ENCODE peak calls at places on chromosome 18, in nine cellular contexts. W is cardiac muscle cell, H is PC-9, Q is uterus, L is WERI-Rb-1, B is fibroblast of the aortic adventitia, U is thyroid gland, R is fibroblast of lung, N is mucosa of descending colon. D is an unnamed sample.

GRCh38 chr18:61972389-61973264 is 79.8 kb upstream of the RNF152 start:
- DNase-seq in L (no peak), N (no peak), W (no peak), B (no peak), R (no peak), Q (no peak), U (no peak), H (no peak), D (no peak)

GRCh38 chr18:58097127-58097906 is 53.3 kb downstream of the NEDD4L start:
- DNase-seq in B (peak), H (peak), N (no peak), W (peak), R (peak), L (no peak), Q (no peak), U (peak), D (no peak)

GRCh38 chr18:54222922-54223567 is 1.4 kb downstream of the MBD2 start:
- DNase-seq in Q (no peak), W (no peak), U (peak), N (no peak), B (peak), R (no peak), H (no peak), L (no peak), D (no peak)

GRCh38 chr18:48922801-48923730 is 27.7 kb downstream of the SMAD7 start:
- DNase-seq in B (peak), L (no peak), W (peak), R (peak), N (peak), Q (peak), U (no peak), H (no peak), D (peak)

GRCh38 chr18:53458944-53459580 is 765.4 kb downstream of the MBD2 start:
- DNase-seq in B (no peak), R (peak), H (no peak), W (peak), N (no peak), L (no peak), Q (no peak), U (peak), D (peak)

GRCh38 chr18:36419913-36420531 is 122.5 kb downstream of the FHOD3 start:
- DNase-seq in B (peak), U (no peak), L (no peak), Q (no peak), R (peak), W (no peak), H (no peak), N (no peak), D (no peak)

GRCh38 chr18:54232485-54233227 is 8.2 kb upstream of the MBD2 start:
- DNase-seq in W (peak), R (no peak), Q (no peak), H (no peak), N (no peak), B (no peak), L (no peak), U (no peak), D (no peak)

GRCh38 chr18:44777429-44778192 is 96.9 kb downstream of the SETBP1 start:
- DNase-seq in L (no peak), B (peak), Q (no peak), U (no peak), H (no peak), R (no peak), W (peak), N (no peak), D (no peak)

GRCh38 chr18:23793985-23794867 is 105.0 kb downstream of the LAMA3 start:
- DNase-seq in U (no peak), Q (no peak), R (no peak), N (no peak), L (no peak), H (no peak), B (no peak), W (no peak), D (no peak)

GRCh38 chr18:9449580-9449979 is 25.7 kb upstream of the RALBP1 start:
- DNase-seq in R (no peak), W (peak), U (no peak), Q (no peak), L (peak), H (no peak), B (no peak), N (no peak), D (peak)

GRCh38 chr18:31741096-31741735 is 19.5 kb downstream of the SLC25A52 start:
- DNase-seq in N (no peak), L (peak), H (no peak), R (peak), U (peak), Q (no peak), W (peak), B (peak), D (peak)

GRCh38 chr18:55582325-55582724 is 5.7 kb downstream of the TCF4 start:
- DNase-seq in N (no peak), R (peak), H (no peak), W (no peak), Q (no peak), B (no peak), L (no peak), U (peak), D (peak)

GRCh38 chr18:59649575-59649974 is 47.6 kb downstream of the CCBE1 start:
- DNase-seq in L (no peak), Q (no peak), H (no peak), B (no peak), R (peak), W (no peak), U (no peak), N (no peak), D (peak)

DNA sequence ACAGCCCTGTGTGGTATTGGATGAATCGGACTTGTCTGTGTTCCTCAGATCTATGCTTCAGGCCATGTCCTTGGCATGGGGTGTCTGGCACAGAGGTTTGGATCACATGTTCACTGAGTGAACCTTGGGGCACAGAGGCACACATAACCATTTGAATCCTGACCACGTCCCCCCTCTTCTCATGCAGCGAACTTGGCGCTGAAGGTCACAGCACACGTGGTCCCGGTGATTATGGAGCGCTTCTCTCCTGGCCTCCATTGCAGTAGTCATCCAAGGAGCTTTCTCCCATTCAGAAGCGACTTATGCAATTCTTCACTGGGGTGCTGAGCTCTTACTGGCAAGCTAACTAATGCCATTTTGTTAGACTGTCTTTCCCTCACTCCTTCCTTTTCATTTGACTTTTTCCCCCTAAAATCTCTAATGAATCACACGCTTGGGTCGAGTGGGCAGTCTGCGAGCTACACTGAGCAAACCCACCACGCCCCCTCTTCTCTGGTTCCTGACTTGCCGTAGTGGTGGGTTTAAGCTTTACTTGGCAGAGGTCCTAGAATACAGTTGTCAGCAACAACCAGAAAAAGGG is 59.4 kb downstream of the KCNG2 start:
- DNase-seq in L (peak), H (no peak), B (peak), R (peak), Q (no peak), W (peak), N (no peak), U (peak), D (peak)
- H3K4me3 ChIP-seq in L (no peak), H (no peak), B (no peak), R (no peak), Q (no peak), W (no peak), N (no peak), U (no peak), D (no peak)

DNA sequence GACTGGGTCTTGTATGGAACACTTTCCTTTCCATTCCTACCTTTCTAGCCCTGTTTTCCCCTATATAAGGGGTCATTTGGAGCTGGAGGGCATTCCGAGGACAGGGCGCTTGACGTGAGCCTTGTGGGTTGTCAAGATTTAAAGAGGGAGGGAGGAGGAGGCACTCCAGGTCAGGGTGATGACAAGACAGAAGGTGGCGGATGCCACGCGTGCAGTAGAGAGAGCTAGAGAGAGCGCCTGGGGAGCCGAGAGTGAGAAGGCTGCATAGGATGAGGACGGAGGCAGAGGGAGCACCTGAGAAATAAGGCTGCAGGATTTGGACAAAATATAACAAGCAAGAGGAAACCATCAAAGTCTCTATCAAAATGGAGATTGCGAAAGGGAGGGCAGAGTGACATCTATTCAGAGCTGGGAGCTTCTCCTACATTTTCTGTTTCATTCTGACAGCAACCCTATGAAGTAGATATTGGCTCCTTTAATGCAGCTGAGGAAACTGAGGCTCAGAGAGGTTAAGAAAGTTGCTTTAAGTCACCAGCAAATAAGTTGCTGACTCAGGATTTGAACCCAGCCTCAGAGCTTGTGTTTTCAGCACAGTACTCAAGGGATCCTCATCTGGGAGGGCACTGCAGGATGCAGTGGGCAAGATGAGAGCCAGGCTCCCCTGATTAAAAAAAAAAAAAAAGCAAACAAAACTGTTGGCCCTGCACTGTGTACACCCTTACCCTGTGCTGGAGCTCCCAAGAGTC is 124.2 kb downstream of the MRO start:
- DNase-seq in W (no peak), R (no peak), U (no peak), Q (no peak), H (no peak), L (peak), B (no peak), N (no peak), D (no peak)
- TF ChIP-seq CTCF in W (no peak), R (no peak), U (no peak), Q (no peak), H (no peak), L (no peak), B (no peak), N (no peak), D (no peak)

GRCh38 chr18:75545189-75545588 is 117.7 kb upstream of the SMIM21 start:
- DNase-seq in B (peak), N (no peak), U (no peak), L (no peak), W (peak), Q (no peak), H (no peak), R (no peak), D (no peak)
- H3K4me3 ChIP-seq in B (no peak), N (no peak), U (no peak), L (no peak), W (no peak), Q (no peak), H (no peak), R (no peak), D (no peak)

DNA sequence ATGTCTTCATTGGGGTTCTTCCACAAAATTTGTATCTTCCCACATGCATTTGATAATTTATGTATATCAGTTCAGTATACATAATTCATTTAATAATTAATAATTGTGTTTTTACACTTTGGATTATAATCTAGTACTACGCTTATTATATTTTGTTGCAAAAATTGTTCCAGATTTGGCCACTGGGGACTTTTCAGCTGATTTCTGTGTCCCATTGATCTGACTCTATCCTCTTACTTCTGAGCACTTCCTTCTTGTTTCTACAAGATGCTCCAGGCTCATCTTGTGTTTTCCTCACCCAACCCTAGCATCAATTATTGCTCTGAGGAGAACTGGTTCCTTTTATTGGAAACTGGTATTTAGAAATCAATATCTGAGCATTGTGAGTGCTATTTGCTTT is 215.3 kb upstream of the CDH19 start:
- DNase-seq in Q (no peak), W (no peak), R (no peak), L (no peak), B (no peak), H (no peak), N (no peak), U (no peak), D (no peak)
- TF ChIP-seq CTCF in Q (no peak), W (no peak), R (no peak), L (no peak), B (no peak), H (peak), N (no peak), U (no peak), D (no peak)

GRCh38 chr18:13216092-13216582 is 2.4 kb upstream of the LDLRAD4 start:
- DNase-seq in B (peak), W (peak), H (no peak), R (peak), U (peak), Q (peak), L (peak), N (peak), D (peak)
- H3K4me3 ChIP-seq in B (no peak), W (no peak), H (no peak), R (no peak), U (no peak), Q (no peak), L (no peak), N (no peak), D (no peak)

GRCh38 chr18:39701839-39702238 is 2136.2 kb upstream of the CELF4 start:
- DNase-seq in L (no peak), Q (no peak), W (peak), B (no peak), H (peak), U (no peak), N (no peak), R (peak), D (peak)
- TF ChIP-seq CTCF in L (no peak), Q (no peak), W (no peak), B (no peak), H (no peak), U (no peak), N (no peak), R (no peak), D (no peak)